ENCODE peak calls at places on chromosome 3, in four cellular contexts. F is heart left ventricle, Q is vagina, W is endothelial cell of umbilical vein. E is an unnamed sample.

GRCh38 chr3:96434616-96435015 is 379.8 kb upstream of the EPHA6 start:
- DNase-seq in F (no peak), Q (no peak), W (no peak), E (no peak)

GRCh38 chr3:186042036-186042435 is 66.9 kb downstream of the ETV5 start:
- DNase-seq in F (no peak), Q (no peak), W (no peak), E (no peak)

GRCh38 chr3:32194653-32195052 is 43.8 kb upstream of the CMTM8 start:
- DNase-seq in F (no peak), Q (no peak), W (peak), E (no peak)

GRCh38 chr3:120791958-120792357 is 49.4 kb downstream of the GTF2E1 start:
- DNase-seq in F (no peak), Q (no peak), W (peak), E (peak)

GRCh38 chr3:58025824-58026579 is 17.8 kb downstream of the FLNB start:
- DNase-seq in F (no peak), Q (no peak), W (peak), E (no peak)

GRCh38 chr3:148439254-148439822 is 258.4 kb upstream of the AGTR1 start:
- DNase-seq in F (no peak), Q (no peak), W (no peak), E (no peak)

GRCh38 chr3:18344306-18345014 is 80.7 kb downstream of the SATB1 start:
- DNase-seq in F (no peak), Q (no peak), W (no peak), E (no peak)

GRCh38 chr3:136678981-136679380 is 73.2 kb downstream of the STAG1 start:
- DNase-seq in F (no peak), Q (no peak), W (no peak), E (no peak)

GRCh38 chr3:169575381-169575780 is 88.1 kb downstream of the MECOM start:
- DNase-seq in F (no peak), Q (no peak), W (peak), E (no peak)

GRCh38 chr3:23837691-23838090 is 31.9 kb downstream of the UBE2E1 start:
- DNase-seq in F (no peak), Q (no peak), W (no peak), E (no peak)

GRCh38 chr3:88595025-88595424 is 445.3 kb downstream of the C3orf38 start:
- DNase-seq in F (no peak), Q (no peak), W (no peak), E (no peak)

GRCh38 chr3:128256131-128256530 is 102.8 kb downstream of the EEFSEC start:
- DNase-seq in F (no peak), Q (no peak), W (no peak), E (no peak)

GRCh38 chr3:132550579-132551305 is 46.3 kb upstream of the ACKR4 start:
- DNase-seq in F (no peak), Q (no peak), W (peak), E (no peak)

GRCh38 chr3:123522666-123523412 is 62.0 kb downstream of the HACD2 start:
- DNase-seq in F (no peak), Q (no peak), W (peak), E (no peak)

GRCh38 chr3:31906182-31906581 is 74.9 kb downstream of the OSBPL10 start:
- DNase-seq in F (no peak), Q (no peak), W (peak), E (no peak)

GRCh38 chr3:64150527-64151238 is 74.6 kb downstream of the PRICKLE2 start:
- DNase-seq in F (peak), Q (no peak), W (peak), E (no peak)

GRCh38 chr3:99978221-99978620 is 136.1 kb downstream of the FILIP1L start:
- DNase-seq in F (no peak), Q (no peak), W (no peak), E (no peak)

GRCh38 chr3:50502584-50503423 is 630 bp downstream of the CACNA2D2 start:
- DNase-seq in F (no peak), Q (no peak), W (no peak), E (no peak)

GRCh38 chr3:72375237-72376154 is 472.7 kb downstream of the SHQ1 start:
- DNase-seq in F (no peak), Q (no peak), W (no peak), E (no peak)

GRCh38 chr3:13015286-13016082 is 57.7 kb downstream of the IQSEC1 start:
- DNase-seq in F (no peak), Q (no peak), W (no peak), E (no peak)
- TF ChIP-seq POLR2A in F (no peak), Q (no peak), W (no peak), E (no peak)

DNA sequence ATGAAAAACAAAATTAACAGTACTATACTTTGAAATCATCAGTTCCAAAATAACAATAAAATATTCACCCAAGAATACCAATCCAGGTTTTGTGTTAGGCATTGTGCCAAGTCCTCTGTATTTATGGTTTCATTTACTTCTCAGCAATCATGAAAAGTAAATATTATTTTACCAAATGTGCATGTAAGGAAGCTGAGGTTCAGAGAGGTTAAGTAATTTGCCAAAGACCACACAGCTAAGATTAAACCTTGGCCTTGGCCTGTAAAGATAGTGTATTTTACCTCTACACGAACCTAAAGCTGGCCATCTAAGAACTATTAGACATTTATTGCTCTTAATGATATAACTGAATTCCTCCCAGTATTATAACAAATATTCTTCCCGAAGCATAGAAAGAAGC is 124.4 kb upstream of the SLC2A2 start:
- DNase-seq in F (no peak), Q (no peak), W (peak), E (no peak)
- TF ChIP-seq POLR2A in F (no peak), Q (no peak), W (no peak), E (no peak)

DNA sequence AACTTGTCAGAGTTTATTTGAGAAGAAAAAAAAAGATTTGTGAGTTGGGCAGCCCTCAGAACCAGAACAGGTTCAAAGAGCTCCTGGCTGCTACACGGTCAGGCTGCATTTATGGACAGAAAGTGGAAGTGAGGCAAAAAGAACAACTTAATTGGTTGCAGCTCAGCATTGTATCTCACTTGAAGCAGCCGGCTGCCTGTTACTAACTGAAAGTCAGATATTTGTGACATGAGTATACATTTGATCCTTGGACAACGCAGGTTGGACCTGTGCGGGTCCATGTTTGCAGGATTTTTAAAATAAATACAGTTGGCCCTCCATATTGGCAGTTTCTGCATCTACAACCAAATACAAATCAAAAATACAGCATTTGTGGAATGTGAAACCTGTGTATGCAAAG is 7.5 kb upstream of the ALDH1L1 start:
- DNase-seq in F (no peak), Q (no peak), W (no peak), E (no peak)
- TF ChIP-seq POLR2A in F (no peak), Q (no peak), W (no peak), E (no peak)

GRCh38 chr3:112128843-112129727 is 4.0 kb downstream of the GCSAM start:
- DNase-seq in F (no peak), Q (no peak), W (no peak), E (no peak)
- TF ChIP-seq POLR2A in F (no peak), Q (no peak), W (no peak), E (no peak)

DNA sequence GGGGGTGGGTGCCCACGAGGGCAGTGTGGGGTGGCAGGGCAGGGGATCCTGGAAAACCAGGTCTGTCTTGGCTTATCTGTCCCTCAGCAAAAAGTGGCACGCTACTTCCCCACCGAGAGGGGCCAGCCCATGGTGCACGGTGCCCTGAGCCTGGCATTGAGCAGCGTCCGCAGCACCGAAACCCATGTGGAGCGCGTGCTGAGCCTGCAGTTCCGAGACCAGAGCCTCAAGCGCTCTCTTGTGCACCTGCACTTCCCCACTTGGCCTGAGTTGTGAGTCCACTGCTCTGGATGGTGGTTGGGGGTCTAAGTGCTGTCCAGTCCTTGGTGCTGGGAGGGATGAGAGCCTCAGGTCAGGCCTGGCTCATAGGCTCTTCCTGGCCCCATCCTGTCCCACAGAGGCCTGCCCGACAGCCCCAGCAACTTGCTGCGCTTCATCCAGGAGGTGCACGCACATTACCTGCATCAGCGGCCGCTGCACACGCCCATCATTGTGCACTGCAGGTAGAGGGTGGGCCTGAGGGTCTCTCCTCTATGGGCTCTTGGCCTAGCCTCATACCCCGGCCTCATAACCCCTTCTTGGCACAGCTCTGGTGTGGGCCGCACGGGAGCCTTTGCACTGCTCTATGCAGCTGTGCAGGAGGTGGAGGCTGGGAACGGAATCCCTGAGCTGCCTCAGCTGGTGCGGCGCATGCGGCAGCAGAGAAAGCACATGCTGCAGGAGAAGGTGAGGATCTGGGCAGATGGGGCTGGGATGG is 31.1 kb downstream of the PTPN23 start:
- DNase-seq in F (no peak), Q (no peak), W (no peak), E (no peak)
- TF ChIP-seq POLR2A in F (no peak), Q (no peak), W (peak), E (no peak)

GRCh38 chr3:110966966-110967663 is 104.5 kb upstream of the NECTIN3 start:
- DNase-seq in F (no peak), Q (no peak), W (no peak), E (no peak)
- TF ChIP-seq POLR2A in F (no peak), Q (no peak), W (no peak), E (no peak)

E was measured in H54.